ENCODE peak calls at places on chromosomes 7 and 10, in eight cellular contexts. One of them, this sample, is unnamed.

GRCh38 chr10:62388328-62388727 is 14.2 kb downstream of the ZNF365 start:
- DNase-seq in mammary epithelial cell: no peak
- DNase-seq in PC-9: no peak
- DNase-seq in HepG2: no peak
- DNase-seq in GM12878: no peak
- DNase-seq in keratinocyte: no peak
- DNase-seq in testis: no peak
- DNase-seq in pancreas: no peak
- DNase-seq in this sample: no peak

GRCh38 chr10:106705576-106706526 is 458.7 kb downstream of the SORCS1 start:
- DNase-seq in PC-9: no peak
- DNase-seq in keratinocyte: no peak
- DNase-seq in HepG2: peak; percentile 48
- DNase-seq in pancreas: peak; percentile 35
- DNase-seq in mammary epithelial cell: peak; percentile 31
- DNase-seq in GM12878: no peak
- DNase-seq in testis: peak; percentile 88
- DNase-seq in this sample: peak; percentile 44

GRCh38 chr7:139397192-139397591 is 37.5 kb downstream of the LUC7L2 start:
- DNase-seq in pancreas: no peak
- DNase-seq in testis: no peak
- DNase-seq in PC-9: no peak
- DNase-seq in mammary epithelial cell: no peak
- DNase-seq in GM12878: no peak
- DNase-seq in HepG2: no peak
- DNase-seq in keratinocyte: no peak
- DNase-seq in this sample: no peak

GRCh38 chr7:124101173-124101768 is 68.4 kb upstream of the TMEM229A start:
- DNase-seq in HepG2: peak; percentile 14
- DNase-seq in pancreas: no peak
- DNase-seq in mammary epithelial cell: no peak
- DNase-seq in testis: peak; percentile 26
- DNase-seq in GM12878: no peak
- DNase-seq in keratinocyte: no peak
- DNase-seq in PC-9: no peak
- DNase-seq in this sample: no peak

GRCh38 chr10:67664936-67665335 is 31.1 kb downstream of the CTNNA3 start:
- DNase-seq in keratinocyte: no peak
- DNase-seq in pancreas: no peak
- DNase-seq in GM12878: no peak
- DNase-seq in PC-9: no peak
- DNase-seq in testis: no peak
- DNase-seq in mammary epithelial cell: no peak
- DNase-seq in HepG2: no peak
- DNase-seq in this sample: no peak

GRCh38 chr7:16471933-16472332 is 6.4 kb upstream of the SOSTDC1 start:
- DNase-seq in HepG2: peak; percentile 43
- DNase-seq in PC-9: no peak
- DNase-seq in mammary epithelial cell: no peak
- DNase-seq in keratinocyte: no peak
- DNase-seq in testis: no peak
- DNase-seq in GM12878: no peak
- DNase-seq in pancreas: no peak
- DNase-seq in this sample: no peak

GRCh38 chr10:31125789-31126188 is 94.1 kb upstream of the ZNF438 start:
- DNase-seq in testis: no peak
- DNase-seq in mammary epithelial cell: no peak
- DNase-seq in GM12878: no peak
- DNase-seq in pancreas: no peak
- DNase-seq in PC-9: no peak
- DNase-seq in keratinocyte: no peak
- DNase-seq in HepG2: no peak
- DNase-seq in this sample: no peak

GRCh38 chr10:69146756-69147155 is 22.8 kb downstream of the VPS26A start:
- DNase-seq in mammary epithelial cell: no peak
- DNase-seq in HepG2: no peak
- DNase-seq in keratinocyte: no peak
- DNase-seq in PC-9: no peak
- DNase-seq in GM12878: no peak
- DNase-seq in testis: no peak
- DNase-seq in pancreas: no peak
- DNase-seq in this sample: no peak

GRCh38 chr7:66845382-66846095 is 75.5 kb upstream of the TMEM248 start:
- DNase-seq in testis: no peak
- DNase-seq in mammary epithelial cell: no peak
- DNase-seq in keratinocyte: no peak
- DNase-seq in HepG2: no peak
- DNase-seq in pancreas: peak; percentile 15
- DNase-seq in GM12878: no peak
- DNase-seq in PC-9: no peak
- DNase-seq in this sample: peak; percentile 45

GRCh38 chr7:111390000-111390399 is 172.3 kb downstream of the IMMP2L start:
- DNase-seq in GM12878: no peak
- DNase-seq in keratinocyte: no peak
- DNase-seq in mammary epithelial cell: no peak
- DNase-seq in HepG2: no peak
- DNase-seq in PC-9: no peak
- DNase-seq in testis: no peak
- DNase-seq in pancreas: no peak
- DNase-seq in this sample: no peak

GRCh38 chr10:47240173-47240572 is 59.8 kb upstream of the GDF10 start:
- DNase-seq in mammary epithelial cell: no peak
- DNase-seq in GM12878: no peak
- DNase-seq in pancreas: no peak
- DNase-seq in HepG2: no peak
- DNase-seq in keratinocyte: no peak
- DNase-seq in PC-9: no peak
- DNase-seq in testis: no peak
- DNase-seq in this sample: no peak

GRCh38 chr10:123665371-123666286 is 526 bp upstream of the GPR26 start:
- DNase-seq in mammary epithelial cell: no peak
- DNase-seq in testis: no peak
- DNase-seq in PC-9: no peak
- DNase-seq in pancreas: no peak
- DNase-seq in keratinocyte: no peak
- DNase-seq in GM12878: no peak
- DNase-seq in HepG2: no peak
- DNase-seq in this sample: no peak

GRCh38 chr7:149147072-149147729 is at the start of gene ZNF398:
- DNase-seq in keratinocyte: no peak
- DNase-seq in pancreas: peak; percentile 63
- DNase-seq in mammary epithelial cell: peak; percentile 67
- DNase-seq in HepG2: peak; percentile 45
- DNase-seq in testis: peak; percentile 74
- DNase-seq in GM12878: peak; percentile 69
- DNase-seq in PC-9: peak; percentile 53
- DNase-seq in this sample: peak; percentile 86

GRCh38 chr10:82609845-82610244 is 734.9 kb downstream of the NRG3 start:
- DNase-seq in HepG2: no peak
- DNase-seq in mammary epithelial cell: no peak
- DNase-seq in GM12878: no peak
- DNase-seq in PC-9: no peak
- DNase-seq in keratinocyte: no peak
- DNase-seq in testis: no peak
- DNase-seq in pancreas: no peak
- DNase-seq in this sample: no peak

GRCh38 chr10:84424731-84425165 is 96.4 kb downstream of the CCSER2 start:
- DNase-seq in keratinocyte: peak; percentile 49
- DNase-seq in testis: peak; percentile 92
- DNase-seq in pancreas: peak; percentile 61
- DNase-seq in PC-9: peak; percentile 75
- DNase-seq in GM12878: peak; percentile 2
- DNase-seq in mammary epithelial cell: peak; percentile 95
- DNase-seq in HepG2: peak; percentile 54
- DNase-seq in this sample: peak; percentile 81

GRCh38 chr10:54318470-54318869 is 482.6 kb downstream of the PCDH15 start:
- DNase-seq in PC-9: no peak
- DNase-seq in mammary epithelial cell: no peak
- DNase-seq in pancreas: no peak
- DNase-seq in keratinocyte: no peak
- DNase-seq in testis: no peak
- DNase-seq in GM12878: no peak
- DNase-seq in HepG2: no peak
- DNase-seq in this sample: no peak

GRCh38 chr7:13411641-13412040 is 577.8 kb downstream of the ETV1 start:
- DNase-seq in pancreas: no peak
- DNase-seq in mammary epithelial cell: no peak
- DNase-seq in GM12878: no peak
- DNase-seq in testis: no peak
- DNase-seq in HepG2: no peak
- DNase-seq in PC-9: no peak
- DNase-seq in keratinocyte: no peak
- DNase-seq in this sample: no peak

GRCh38 chr10:104417629-104418292 is 64.1 kb downstream of the CFAP58 start:
- DNase-seq in HepG2: no peak
- DNase-seq in testis: no peak
- DNase-seq in GM12878: no peak
- DNase-seq in pancreas: no peak
- DNase-seq in mammary epithelial cell: no peak
- DNase-seq in keratinocyte: no peak
- DNase-seq in PC-9: no peak
- DNase-seq in this sample: no peak

GRCh38 chr10:100148353-100149211 is 37.2 kb downstream of the ERLIN1 start:
- DNase-seq in keratinocyte: peak; percentile 83
- DNase-seq in HepG2: peak; percentile 43
- DNase-seq in PC-9: peak; percentile 50
- DNase-seq in mammary epithelial cell: peak; percentile 99
- DNase-seq in pancreas: no peak
- DNase-seq in testis: no peak
- DNase-seq in GM12878: peak; percentile 61
- DNase-seq in this sample: no peak

GRCh38 chr7:147199868-147200267 is 1083.3 kb downstream of the CNTNAP2 start:
- DNase-seq in testis: no peak
- DNase-seq in GM12878: no peak
- DNase-seq in mammary epithelial cell: no peak
- DNase-seq in pancreas: no peak
- DNase-seq in keratinocyte: no peak
- DNase-seq in HepG2: no peak
- DNase-seq in PC-9: no peak
- DNase-seq in this sample: no peak

GRCh38 chr7:32893722-32894121 is 2.2 kb upstream of the KBTBD2 start:
- DNase-seq in keratinocyte: no peak
- DNase-seq in PC-9: no peak
- DNase-seq in GM12878: no peak
- DNase-seq in pancreas: no peak
- DNase-seq in HepG2: no peak
- DNase-seq in testis: no peak
- DNase-seq in mammary epithelial cell: no peak
- DNase-seq in this sample: no peak

GRCh38 chr10:47022311-47023131 is 111.3 kb downstream of the PTPN20 start:
- DNase-seq in HepG2: no peak
- DNase-seq in keratinocyte: no peak
- DNase-seq in GM12878: no peak
- DNase-seq in PC-9: no peak
- DNase-seq in testis: no peak
- DNase-seq in pancreas: no peak
- DNase-seq in mammary epithelial cell: no peak
- DNase-seq in this sample: no peak

GRCh38 chr7:35424869-35425495 is 171.1 kb upstream of the TBX20 start:
- DNase-seq in keratinocyte: peak; percentile 1
- DNase-seq in mammary epithelial cell: peak; percentile 30
- DNase-seq in PC-9: peak; percentile 63
- DNase-seq in GM12878: no peak
- DNase-seq in HepG2: peak; percentile 41
- DNase-seq in testis: peak; percentile 67
- DNase-seq in pancreas: peak; percentile 32
- DNase-seq in this sample: peak; percentile 38

GRCh38 chr7:21011153-21011552 is 224.5 kb upstream of the SP8 start:
- DNase-seq in PC-9: peak; percentile 100
- DNase-seq in mammary epithelial cell: peak; percentile 98
- DNase-seq in GM12878: no peak
- DNase-seq in pancreas: no peak
- DNase-seq in keratinocyte: peak; percentile 98
- DNase-seq in HepG2: no peak
- DNase-seq in testis: no peak
- DNase-seq in this sample: no peak

DNA sequence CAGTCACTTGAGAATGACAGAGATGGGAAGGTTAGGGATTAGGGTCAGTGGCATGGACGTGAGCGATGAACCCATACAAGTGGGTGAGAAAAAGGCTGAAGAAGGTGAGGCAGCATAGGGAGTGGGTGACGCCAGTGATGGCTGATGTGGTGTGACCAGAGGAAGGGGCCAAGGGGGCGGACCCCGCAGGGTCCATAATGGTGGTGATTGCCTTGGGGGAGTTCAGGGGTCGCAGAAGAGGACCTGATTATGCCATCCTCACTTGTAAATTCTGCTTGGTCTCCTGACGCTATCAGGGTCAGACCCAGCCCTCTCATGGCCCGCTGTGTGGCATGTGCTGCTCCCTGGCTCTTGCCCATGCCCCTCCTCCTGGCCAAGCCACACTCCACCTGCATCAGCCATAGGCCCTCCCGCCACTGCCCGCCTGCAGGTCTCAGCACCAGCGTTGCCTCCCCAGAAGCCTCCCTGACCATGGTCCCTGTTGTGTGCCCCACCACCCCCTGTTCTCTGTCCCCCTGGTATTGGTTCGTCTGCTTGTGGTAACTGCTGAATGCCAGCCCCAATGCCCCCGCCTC is 235.7 kb downstream of the EBF3 start:
- DNase-seq in HepG2: no peak
- DNase-seq in pancreas: no peak
- DNase-seq in keratinocyte: no peak
- DNase-seq in mammary epithelial cell: no peak
- DNase-seq in PC-9: no peak
- DNase-seq in GM12878: no peak
- DNase-seq in testis: no peak
- DNase-seq in this sample: no peak
- H3K9me3 ChIP-seq in HepG2: peaks cover 36% of the 10 kb centered on the region
- H3K9me3 ChIP-seq in pancreas: no peaks in the 10 kb centered on the region
- H3K9me3 ChIP-seq in keratinocyte: peaks cover 4% of the 10 kb centered on the region
- H3K9me3 ChIP-seq in mammary epithelial cell: peaks cover 20% of the 10 kb centered on the region
- H3K9me3 ChIP-seq in PC-9: no peaks in the 10 kb centered on the region
- H3K9me3 ChIP-seq in GM12878: no peaks in the 10 kb centered on the region
- H3K9me3 ChIP-seq in testis: no peaks in the 10 kb centered on the region
- H3K9me3 ChIP-seq in this sample: no peaks in the 10 kb centered on the region

GRCh38 chr7:34281260-34281659 is 375.9 kb downstream of the BMPER start:
- DNase-seq in HepG2: peak; percentile 13
- DNase-seq in mammary epithelial cell: no peak
- DNase-seq in GM12878: no peak
- DNase-seq in keratinocyte: no peak
- DNase-seq in PC-9: no peak
- DNase-seq in testis: no peak
- DNase-seq in pancreas: no peak
- DNase-seq in this sample: no peak
- TF ChIP-seq CTCF in HepG2: peak; percentile 40
- TF ChIP-seq CTCF in mammary epithelial cell: peak; percentile 37
- TF ChIP-seq CTCF in GM12878: no peak
- TF ChIP-seq CTCF in keratinocyte: peak; percentile 56
- TF ChIP-seq CTCF in PC-9: peak; percentile 50
- TF ChIP-seq CTCF in testis: no peak
- TF ChIP-seq CTCF in pancreas: no peak
- TF ChIP-seq CTCF in this sample: no peak

GRCh38 chr10:126111562-126111961 is 215.2 kb downstream of the FANK1 start:
- DNase-seq in keratinocyte: no peak
- DNase-seq in PC-9: no peak
- DNase-seq in pancreas: no peak
- DNase-seq in HepG2: no peak
- DNase-seq in GM12878: no peak
- DNase-seq in mammary epithelial cell: no peak
- DNase-seq in testis: no peak
- DNase-seq in this sample: no peak
- H3K4me1 ChIP-seq in keratinocyte: no peaks in the 10 kb centered on the region
- H3K4me1 ChIP-seq in PC-9: no peaks in the 10 kb centered on the region
- H3K4me1 ChIP-seq in pancreas: no peaks in the 10 kb centered on the region
- H3K4me1 ChIP-seq in HepG2: no peaks in the 10 kb centered on the region
- H3K4me1 ChIP-seq in GM12878: no peaks in the 10 kb centered on the region
- H3K4me1 ChIP-seq in mammary epithelial cell: no peaks in the 10 kb centered on the region
- H3K4me1 ChIP-seq in testis: peaks cover 14% of the 10 kb centered on the region
- H3K4me1 ChIP-seq in this sample: peaks cover 2% of the 10 kb centered on the region

GRCh38 chr7:157548691-157549265 is 212.0 kb downstream of the DNAJB6 start:
- DNase-seq in HepG2: no peak
- DNase-seq in mammary epithelial cell: no peak
- DNase-seq in GM12878: no peak
- DNase-seq in PC-9: no peak
- DNase-seq in testis: no peak
- DNase-seq in keratinocyte: no peak
- DNase-seq in pancreas: no peak
- DNase-seq in this sample: no peak
- H3K9me3 ChIP-seq in HepG2: no peaks in the 10 kb centered on the region
- H3K9me3 ChIP-seq in mammary epithelial cell: peaks cover 28% of the 10 kb centered on the region
- H3K9me3 ChIP-seq in GM12878: no peaks in the 10 kb centered on the region
- H3K9me3 ChIP-seq in PC-9: no peaks in the 10 kb centered on the region
- H3K9me3 ChIP-seq in testis: no peaks in the 10 kb centered on the region
- H3K9me3 ChIP-seq in keratinocyte: peaks cover 22% of the 10 kb centered on the region
- H3K9me3 ChIP-seq in pancreas: no peaks in the 10 kb centered on the region
- H3K9me3 ChIP-seq in this sample: no peaks in the 10 kb centered on the region